ENCODE peak calls at places on chromosome 6, in six cellular contexts. X is tibial nerve; S is sigmoid colon; U is left lung; J is CD8-positive, alpha-beta T cell; B is lower lobe of right lung. R is an unnamed sample. For H3K27me3, the result is how much of the 10 kb centered on the place peaks cover.

GRCh38 chr6:34144581-34145160 is 1.2 kb downstream of the GRM4 start:
- DNase-seq in X (no peak), J (no peak), U (no peak), B (peak), S (no peak), R (no peak)

GRCh38 chr6:100881707-100882040 is 545 bp upstream of the ASCC3 start:
- DNase-seq in B (no peak), X (no peak), J (no peak), S (no peak), U (no peak), R (no peak)

GRCh38 chr6:113630365-113630737 is 226.8 kb upstream of the MARCKS start:
- DNase-seq in X (no peak), B (no peak), S (no peak), J (no peak), U (no peak), R (no peak)

GRCh38 chr6:74073896-74074295 is 377.9 kb downstream of the CD109 start:
- DNase-seq in S (no peak), B (no peak), U (no peak), J (no peak), X (no peak), R (no peak)

GRCh38 chr6:8492536-8493125 is 57.3 kb upstream of the SLC35B3 start:
- DNase-seq in J (no peak), X (no peak), B (no peak), S (no peak), U (no peak), R (no peak)

GRCh38 chr6:3195695-3196497 is 31.6 kb downstream of the TUBB2B start:
- DNase-seq in S (no peak), J (no peak), X (no peak), B (no peak), U (no peak), R (peak)

GRCh38 chr6:43120938-43121913 is 45.1 kb downstream of the PTK7 start:
- DNase-seq in J (no peak), X (peak), B (no peak), S (peak), U (peak), R (no peak)

GRCh38 chr6:156832166-156832743 is 55.1 kb downstream of the ARID1B start:
- DNase-seq in U (no peak), J (no peak), S (no peak), B (no peak), X (peak), R (no peak)

GRCh38 chr6:111707773-111708172 is 102.1 kb upstream of the TRAF3IP2 start:
- DNase-seq in B (no peak), J (no peak), X (no peak), U (no peak), S (no peak), R (no peak)

GRCh38 chr6:32637219-32637880 is at the start of gene HLA-DQA1:
- DNase-seq in X (peak), B (no peak), U (peak), S (no peak), J (no peak), R (no peak)

GRCh38 chr6:141925001-141925400 is 207.7 kb upstream of the GJE1 start:
- DNase-seq in U (no peak), B (no peak), X (no peak), J (no peak), S (no peak), R (no peak)

GRCh38 chr6:127114214-127114613 is 4.3 kb upstream of the RSPO3 start:
- DNase-seq in B (no peak), S (no peak), X (no peak), U (no peak), J (no peak), R (no peak)

GRCh38 chr6:45377041-45377554 is 636 bp downstream of the SUPT3H start:
- DNase-seq in J (no peak), B (no peak), S (no peak), U (no peak), X (peak), R (peak)

GRCh38 chr6:39362487-39362865 is 40.0 kb upstream of the KCNK16 start:
- DNase-seq in S (no peak), J (no peak), X (no peak), B (no peak), U (no peak), R (no peak)

GRCh38 chr6:45423901-45424627 is 46.3 kb upstream of the SUPT3H start:
- DNase-seq in U (no peak), J (peak), S (peak), X (no peak), B (peak), R (no peak)

GRCh38 chr6:87575423-87575822 is 14.4 kb downstream of the RARS2 start:
- DNase-seq in U (no peak), S (no peak), X (no peak), B (no peak), J (no peak), R (no peak)

GRCh38 chr6:143260857-143261256 is 189.6 kb downstream of the ADAT2 start:
- DNase-seq in B (no peak), S (no peak), X (no peak), J (no peak), U (no peak), R (no peak)

GRCh38 chr6:131281471-131282270 is 146.4 kb downstream of the AKAP7 start:
- DNase-seq in S (no peak), B (peak), U (peak), X (peak), J (peak), R (peak)

GRCh38 chr6:9116026-9116425 is 680.7 kb upstream of the SLC35B3 start:
- DNase-seq in X (no peak), U (no peak), J (no peak), S (no peak), B (no peak), R (no peak)

GRCh38 chr6:120938164-120938875 is 396.0 kb downstream of the TBC1D32 start:
- DNase-seq in J (no peak), U (no peak), X (no peak), S (no peak), B (no peak), R (no peak)

GRCh38 chr6:125984311-125984710 is 2.0 kb upstream of the TRMT11 start:
- DNase-seq in X (no peak), S (no peak), U (no peak), B (no peak), J (no peak), R (no peak)

GRCh38 chr6:56807992-56808342 is 146.9 kb upstream of the BEND6 start:
- DNase-seq in S (no peak), J (no peak), B (no peak), U (no peak), X (no peak), R (no peak)

GRCh38 chr6:113994934-113995342 is 24.0 kb upstream of the HDAC2 start:
- DNase-seq in U (no peak), B (no peak), X (peak), J (no peak), S (no peak), R (no peak)

GRCh38 chr6:153024401-153025017 is 22.0 kb upstream of the MTRF1L start:
- DNase-seq in U (no peak), S (no peak), J (peak), B (no peak), X (peak), R (peak)

GRCh38 chr6:42659806-42660205 is 62.6 kb downstream of the PRPH2 start:
- DNase-seq in X (no peak), S (no peak), B (no peak), U (no peak), J (no peak), R (no peak)

GRCh38 chr6:71967436-71967835 is 81.1 kb downstream of the RIMS1 start:
- DNase-seq in U (no peak), J (no peak), B (no peak), S (no peak), X (no peak), R (no peak)

GRCh38 chr6:109800771-109801170 is 109.7 kb downstream of the FIG4 start:
- DNase-seq in B (no peak), S (no peak), X (no peak), U (no peak), J (no peak), R (no peak)

GRCh38 chr6:14002176-14002947 is 77.6 kb downstream of the RNF182 start:
- DNase-seq in U (no peak), B (no peak), S (no peak), X (no peak), J (no peak), R (no peak)

GRCh38 chr6:77292564-77293546 is 170.4 kb downstream of the HTR1B start:
- DNase-seq in U (no peak), B (no peak), X (no peak), S (no peak), J (no peak), R (no peak)

GRCh38 chr6:159996087-159996622 is 27.3 kb downstream of the IGF2R start:
- DNase-seq in J (no peak), S (no peak), X (no peak), U (no peak), B (no peak), R (no peak)

DNA sequence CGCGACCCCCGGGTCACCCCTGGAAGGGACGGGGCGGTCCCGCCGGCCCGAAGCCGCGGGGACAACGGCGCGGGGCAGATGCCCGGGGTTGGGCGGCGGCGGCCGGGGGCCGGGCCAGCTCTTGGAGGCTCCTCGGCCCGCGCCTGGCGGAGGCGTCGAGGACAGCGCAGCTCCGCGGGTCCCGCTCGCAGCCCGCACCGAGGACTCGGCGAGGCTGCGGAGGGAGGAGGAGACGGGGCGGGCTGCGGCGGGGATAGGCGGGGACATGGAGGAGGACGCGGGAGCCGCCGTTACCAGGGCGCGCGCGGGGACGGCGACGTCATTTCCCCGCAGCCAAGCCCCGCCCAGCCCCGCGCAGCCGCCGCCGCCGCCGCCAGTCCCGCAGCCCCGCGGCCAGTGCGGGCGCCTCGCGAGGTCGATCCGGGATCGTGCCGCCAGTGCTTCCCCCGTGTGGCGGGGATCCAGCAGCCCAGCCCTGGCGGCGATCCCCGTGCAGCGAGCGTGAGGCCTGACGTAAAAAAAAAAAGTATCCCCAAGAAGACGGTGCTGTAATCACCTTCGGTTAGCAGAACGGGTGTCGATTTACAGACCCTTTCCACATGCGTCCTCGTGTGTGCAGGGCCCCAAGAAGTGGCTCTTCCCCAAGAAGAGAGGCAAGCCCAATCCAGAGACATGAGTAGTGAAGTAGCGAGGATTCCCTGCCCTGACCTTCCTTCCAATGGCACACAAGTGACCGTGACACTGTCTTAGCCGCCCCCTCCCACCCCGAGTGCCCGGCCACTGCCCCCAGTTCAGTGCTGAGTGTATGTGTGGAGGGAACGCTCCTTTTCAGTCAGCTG is at the start of gene FAM184A:
- DNase-seq in B (peak), J (peak), X (peak), S (peak), U (peak), R (peak)
- H3K27me3 ChIP-seq in B (under half), J (under half), X (under half), S (under half), U (under half), R (under half)

GRCh38 chr6:133568970-133569889 is 319.7 kb upstream of the TCF21 start:
- DNase-seq in S (peak), X (peak), J (no peak), B (no peak), U (no peak), R (no peak)
- H3K27ac ChIP-seq in S (peak), X (peak), J (no peak), B (no peak), U (peak), R (no peak)

DNA sequence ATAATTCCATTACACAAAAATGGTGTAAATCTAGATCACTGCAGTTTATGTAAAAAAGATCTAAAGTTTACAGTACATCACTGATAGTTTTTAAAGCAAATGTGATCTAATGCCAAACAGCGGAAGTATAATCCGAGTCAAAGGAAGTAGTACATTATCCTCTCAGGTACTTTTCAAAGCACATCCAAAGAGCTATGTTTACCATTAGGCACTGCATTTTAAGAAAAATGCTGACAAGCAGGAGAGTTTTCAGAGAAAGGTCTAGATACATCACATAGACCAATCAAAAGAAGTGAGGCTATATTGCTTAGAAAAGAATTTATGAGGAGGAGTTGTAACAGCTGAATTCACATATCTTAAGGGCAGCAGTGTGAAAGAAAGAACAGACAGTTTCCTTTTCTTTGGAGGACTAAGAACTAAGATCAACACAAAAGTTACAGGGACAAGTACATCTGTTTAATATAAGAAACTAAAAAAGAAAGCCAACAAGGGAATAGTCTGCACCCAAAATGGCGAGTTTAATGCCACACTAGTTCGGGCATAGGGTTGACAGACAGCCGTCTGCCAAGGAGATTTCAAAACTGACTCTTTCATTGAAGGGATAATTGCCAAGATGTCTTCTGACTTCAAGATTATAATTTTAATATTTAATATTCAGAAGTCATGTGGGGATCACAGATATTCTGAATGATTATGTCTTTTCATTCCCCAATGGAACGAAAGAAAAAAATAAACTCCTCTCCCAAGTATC is 1.4 kb downstream of the ZNF184 start:
- DNase-seq in J (no peak), X (no peak), S (no peak), B (no peak), U (no peak), R (no peak)
- H3K27me3 ChIP-seq in J (under half), X (under half), S (under half), B (under half), U (under half), R (under half)

GRCh38 chr6:28635547-28636158 is 110.0 kb downstream of the GPX5 start:
- DNase-seq in U (no peak), X (no peak), B (no peak), S (no peak), J (no peak), R (no peak)
- H3K27ac ChIP-seq in U (no peak), X (no peak), B (no peak), S (no peak), J (no peak), R (no peak)

GRCh38 chr6:165729307-165729936 is 66.4 kb upstream of the PDE10A start:
- DNase-seq in J (no peak), X (peak), S (no peak), U (no peak), B (no peak), R (no peak)

GRCh38 chr6:165737396-165737795 is 74.4 kb upstream of the PDE10A start:
- DNase-seq in U (no peak), B (no peak), X (no peak), J (no peak), S (no peak), R (no peak)

GRCh38 chr6:165735065-165735464 is 72.0 kb upstream of the PDE10A start:
- DNase-seq in U (no peak), J (no peak), B (no peak), X (no peak), S (no peak), R (no peak)

GRCh38 chr6:165733487-165733791 is 70.4 kb upstream of the PDE10A start:
- DNase-seq in J (no peak), S (no peak), B (no peak), U (no peak), X (no peak), R (no peak)

GRCh38 chr6:165732696-165733486 is 69.8 kb upstream of the PDE10A start:
- DNase-seq in X (no peak), U (no peak), B (no peak), J (no peak), S (no peak), R (no peak)
- H3K27me3 ChIP-seq in X (under half), U (under half), B (under half), J (under half), S (under half), R (under half)

GRCh38 chr6:91654844-91655192 is 1067.9 kb upstream of the MAP3K7 start:
- DNase-seq in X (no peak), B (no peak), J (no peak), U (no peak), S (no peak), R (no peak)
- H3K27ac ChIP-seq in X (no peak), B (no peak), J (no peak), U (no peak), S (no peak), R (no peak)

R was measured in CD4-positive, alpha-beta T cell.